ENCODE peak calls at places on chromosomes 2 and 18, in seven cellular contexts. One of them, this sample, is unnamed.
A peak's percentile ranks its signal among the peaks of the same experiment; 100 is the strongest.

GRCh38 chr2:2880938-2881337 is 496.7 kb downstream of the EIPR1 start:
- DNase-seq in PC-9: no peak
- DNase-seq in gastrocnemius medialis: no peak
- DNase-seq in A673: no peak
- DNase-seq in left lung: no peak
- DNase-seq in iPS DF 6.9: no peak
- DNase-seq in tibial artery: no peak
- DNase-seq in this sample: no peak

GRCh38 chr2:144114761-144115160 is 405.2 kb downstream of the ZEB2 start:
- DNase-seq in tibial artery: no peak
- DNase-seq in PC-9: no peak
- DNase-seq in iPS DF 6.9: no peak
- DNase-seq in gastrocnemius medialis: no peak
- DNase-seq in A673: no peak
- DNase-seq in left lung: no peak
- DNase-seq in this sample: no peak

GRCh38 chr2:147351789-147352188 is 493.0 kb upstream of the ACVR2A start:
- DNase-seq in gastrocnemius medialis: no peak
- DNase-seq in tibial artery: no peak
- DNase-seq in iPS DF 6.9: no peak
- DNase-seq in PC-9: no peak
- DNase-seq in left lung: no peak
- DNase-seq in A673: no peak
- DNase-seq in this sample: no peak

GRCh38 chr18:32057624-32058165 is 34.0 kb upstream of the RNF138 start:
- DNase-seq in tibial artery: no peak
- DNase-seq in iPS DF 6.9: peak; percentile 11
- DNase-seq in A673: no peak
- DNase-seq in gastrocnemius medialis: no peak
- DNase-seq in PC-9: no peak
- DNase-seq in left lung: no peak
- DNase-seq in this sample: no peak

GRCh38 chr2:67329951-67330350 is 67.2 kb upstream of the ETAA1 start:
- DNase-seq in iPS DF 6.9: no peak
- DNase-seq in gastrocnemius medialis: no peak
- DNase-seq in A673: no peak
- DNase-seq in tibial artery: no peak
- DNase-seq in PC-9: no peak
- DNase-seq in left lung: no peak
- DNase-seq in this sample: no peak

GRCh38 chr18:36469471-36469870 is 172.0 kb downstream of the FHOD3 start:
- DNase-seq in iPS DF 6.9: no peak
- DNase-seq in tibial artery: no peak
- DNase-seq in A673: no peak
- DNase-seq in left lung: no peak
- DNase-seq in gastrocnemius medialis: no peak
- DNase-seq in PC-9: no peak
- DNase-seq in this sample: no peak

GRCh38 chr18:48032876-48033769 is 102.7 kb upstream of the SMAD2 start:
- DNase-seq in iPS DF 6.9: no peak
- DNase-seq in gastrocnemius medialis: no peak
- DNase-seq in PC-9: peak; percentile 60
- DNase-seq in A673: no peak
- DNase-seq in left lung: peak; percentile 23
- DNase-seq in tibial artery: peak; percentile 18
- DNase-seq in this sample: no peak

GRCh38 chr2:113962692-113963480 is 73.0 kb downstream of the ACTR3 start:
- DNase-seq in PC-9: peak; percentile 74
- DNase-seq in left lung: no peak
- DNase-seq in tibial artery: no peak
- DNase-seq in iPS DF 6.9: no peak
- DNase-seq in A673: no peak
- DNase-seq in gastrocnemius medialis: no peak
- DNase-seq in this sample: no peak

GRCh38 chr2:17164550-17164949 is 353.7 kb downstream of the RAD51AP2 start:
- DNase-seq in gastrocnemius medialis: no peak
- DNase-seq in A673: no peak
- DNase-seq in left lung: no peak
- DNase-seq in iPS DF 6.9: no peak
- DNase-seq in PC-9: no peak
- DNase-seq in tibial artery: no peak
- DNase-seq in this sample: no peak

GRCh38 chr2:74385396-74385795 is 5.3 kb upstream of the DCTN1 start:
- DNase-seq in A673: no peak
- DNase-seq in tibial artery: no peak
- DNase-seq in left lung: no peak
- DNase-seq in PC-9: no peak
- DNase-seq in gastrocnemius medialis: no peak
- DNase-seq in iPS DF 6.9: no peak
- DNase-seq in this sample: no peak

GRCh38 chr2:25089605-25090424 is 47.9 kb downstream of the EFR3B start:
- DNase-seq in iPS DF 6.9: no peak
- DNase-seq in PC-9: no peak
- DNase-seq in left lung: no peak
- DNase-seq in tibial artery: no peak
- DNase-seq in A673: no peak
- DNase-seq in gastrocnemius medialis: no peak
- DNase-seq in this sample: no peak

GRCh38 chr2:216692636-216693413 is 2.5 kb downstream of the IGFBP5 start:
- DNase-seq in A673: peak; percentile 95
- DNase-seq in tibial artery: peak; percentile 88
- DNase-seq in left lung: peak; percentile 69
- DNase-seq in iPS DF 6.9: no peak
- DNase-seq in gastrocnemius medialis: peak; percentile 90
- DNase-seq in PC-9: no peak
- DNase-seq in this sample: peak; percentile 54

GRCh38 chr2:108124733-108125132 is 115.0 kb upstream of the SULT1C3 start:
- DNase-seq in A673: no peak
- DNase-seq in PC-9: no peak
- DNase-seq in left lung: no peak
- DNase-seq in iPS DF 6.9: no peak
- DNase-seq in tibial artery: no peak
- DNase-seq in gastrocnemius medialis: no peak
- DNase-seq in this sample: no peak

GRCh38 chr2:177885828-177886466 is 186.6 kb downstream of the PDE11A start:
- DNase-seq in A673: no peak
- DNase-seq in tibial artery: no peak
- DNase-seq in iPS DF 6.9: no peak
- DNase-seq in left lung: no peak
- DNase-seq in gastrocnemius medialis: no peak
- DNase-seq in PC-9: no peak
- DNase-seq in this sample: no peak

GRCh38 chr2:113141451-113141850 is 14.1 kb downstream of the IL1RN start:
- DNase-seq in tibial artery: no peak
- DNase-seq in left lung: no peak
- DNase-seq in A673: no peak
- DNase-seq in iPS DF 6.9: no peak
- DNase-seq in PC-9: no peak
- DNase-seq in gastrocnemius medialis: no peak
- DNase-seq in this sample: no peak

DNA sequence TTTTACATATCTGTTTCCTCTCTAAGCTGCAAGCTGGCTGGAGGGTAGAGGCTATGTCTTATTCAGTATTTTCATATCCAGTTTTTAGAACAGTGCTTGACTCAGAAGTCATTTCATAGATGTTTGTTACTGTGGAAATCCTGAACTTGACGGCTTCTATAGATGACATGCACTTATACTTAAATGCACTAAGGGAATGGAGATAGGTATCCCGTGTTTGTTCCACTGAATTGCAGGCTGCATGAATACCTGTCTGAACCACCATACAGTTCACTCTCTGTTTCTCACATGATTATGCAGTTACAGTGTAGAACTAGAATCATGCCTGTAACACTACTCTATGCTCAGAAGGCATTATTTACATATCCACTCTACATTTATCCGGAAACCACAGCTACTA is 417.1 kb downstream of the MTX2 start:
- DNase-seq in left lung: no peak
- DNase-seq in tibial artery: no peak
- DNase-seq in gastrocnemius medialis: no peak
- DNase-seq in iPS DF 6.9: no peak
- DNase-seq in PC-9: no peak
- DNase-seq in A673: no peak
- DNase-seq in this sample: no peak
- H3K4me1 ChIP-seq in left lung: no peaks in the 10 kb centered on the region
- H3K4me1 ChIP-seq in tibial artery: no peaks in the 10 kb centered on the region
- H3K4me1 ChIP-seq in gastrocnemius medialis: no peaks in the 10 kb centered on the region
- H3K4me1 ChIP-seq in iPS DF 6.9: no peaks in the 10 kb centered on the region
- H3K4me1 ChIP-seq in PC-9: no peaks in the 10 kb centered on the region
- H3K4me1 ChIP-seq in A673: peaks cover 93% of the 10 kb centered on the region
- H3K4me1 ChIP-seq in this sample: peaks cover 18% of the 10 kb centered on the region

GRCh38 chr2:187994464-187995331 is 297.0 kb upstream of the GULP1 start:
- DNase-seq in gastrocnemius medialis: no peak
- DNase-seq in tibial artery: no peak
- DNase-seq in PC-9: no peak
- DNase-seq in iPS DF 6.9: no peak
- DNase-seq in left lung: no peak
- DNase-seq in A673: peak; percentile 74
- DNase-seq in this sample: no peak
- H3K4me1 ChIP-seq in gastrocnemius medialis: no peaks in the 10 kb centered on the region
- H3K4me1 ChIP-seq in tibial artery: no peaks in the 10 kb centered on the region
- H3K4me1 ChIP-seq in PC-9: no peaks in the 10 kb centered on the region
- H3K4me1 ChIP-seq in iPS DF 6.9: peaks cover 7% of the 10 kb centered on the region
- H3K4me1 ChIP-seq in left lung: no peaks in the 10 kb centered on the region
- H3K4me1 ChIP-seq in A673: peaks cover 10% of the 10 kb centered on the region
- H3K4me1 ChIP-seq in this sample: peaks cover 16% of the 10 kb centered on the region

GRCh38 chr18:7632152-7633098 is 65.3 kb downstream of the PTPRM start:
- DNase-seq in left lung: no peak
- DNase-seq in A673: no peak
- DNase-seq in iPS DF 6.9: no peak
- DNase-seq in gastrocnemius medialis: no peak
- DNase-seq in tibial artery: no peak
- DNase-seq in PC-9: no peak
- DNase-seq in this sample: no peak

GRCh38 chr18:7635948-7636347 is 68.8 kb downstream of the PTPRM start:
- DNase-seq in iPS DF 6.9: no peak
- DNase-seq in left lung: no peak
- DNase-seq in tibial artery: no peak
- DNase-seq in gastrocnemius medialis: no peak
- DNase-seq in PC-9: no peak
- DNase-seq in A673: no peak
- DNase-seq in this sample: no peak

GRCh38 chr18:7630731-7631442 is 63.8 kb downstream of the PTPRM start:
- DNase-seq in A673: no peak
- DNase-seq in iPS DF 6.9: no peak
- DNase-seq in tibial artery: no peak
- DNase-seq in left lung: no peak
- DNase-seq in PC-9: no peak
- DNase-seq in gastrocnemius medialis: no peak
- DNase-seq in this sample: no peak

GRCh38 chr18:7629416-7629815 is 62.3 kb downstream of the PTPRM start:
- DNase-seq in left lung: no peak
- DNase-seq in iPS DF 6.9: no peak
- DNase-seq in tibial artery: no peak
- DNase-seq in PC-9: no peak
- DNase-seq in gastrocnemius medialis: no peak
- DNase-seq in A673: no peak
- DNase-seq in this sample: no peak

DNA sequence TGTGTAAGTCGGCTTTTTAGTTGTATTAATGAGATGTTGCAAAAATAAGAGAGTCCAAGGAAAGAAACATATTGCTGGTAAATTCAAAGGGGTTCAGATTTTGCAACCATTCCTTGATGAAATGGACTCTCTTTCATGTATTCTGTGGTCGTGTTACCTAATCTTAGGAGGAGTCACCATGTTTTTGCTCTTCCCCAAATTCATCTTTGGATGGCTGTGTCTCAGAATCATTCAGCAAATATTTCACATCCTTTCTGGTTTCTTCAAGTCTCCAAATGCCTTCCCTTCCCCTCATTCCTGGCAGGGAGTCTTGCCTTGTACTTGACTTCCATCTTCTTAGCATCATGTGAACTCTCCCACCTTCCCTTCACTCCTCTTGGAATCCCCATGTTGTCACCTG is 66.1 kb downstream of the PTPRM start:
- DNase-seq in iPS DF 6.9: no peak
- DNase-seq in left lung: no peak
- DNase-seq in A673: no peak
- DNase-seq in PC-9: no peak
- DNase-seq in tibial artery: no peak
- DNase-seq in gastrocnemius medialis: no peak
- DNase-seq in this sample: no peak
- H3K4me1 ChIP-seq in iPS DF 6.9: no peaks in the 10 kb centered on the region
- H3K4me1 ChIP-seq in left lung: no peaks in the 10 kb centered on the region
- H3K4me1 ChIP-seq in A673: no peaks in the 10 kb centered on the region
- H3K4me1 ChIP-seq in PC-9: peaks cover 14% of the 10 kb centered on the region
- H3K4me1 ChIP-seq in tibial artery: no peaks in the 10 kb centered on the region
- H3K4me1 ChIP-seq in gastrocnemius medialis: peaks cover 31% of the 10 kb centered on the region
- H3K4me1 ChIP-seq in this sample: no peaks in the 10 kb centered on the region

GRCh38 chr2:203404996-203405395 is 76.8 kb downstream of the ABI2 start:
- DNase-seq in A673: no peak
- DNase-seq in PC-9: no peak
- DNase-seq in gastrocnemius medialis: no peak
- DNase-seq in left lung: no peak
- DNase-seq in tibial artery: no peak
- DNase-seq in iPS DF 6.9: no peak
- DNase-seq in this sample: no peak
- H3K4me1 ChIP-seq in A673: no peaks in the 10 kb centered on the region
- H3K4me1 ChIP-seq in PC-9: peaks cover 39% of the 10 kb centered on the region
- H3K4me1 ChIP-seq in gastrocnemius medialis: no peaks in the 10 kb centered on the region
- H3K4me1 ChIP-seq in left lung: no peaks in the 10 kb centered on the region
- H3K4me1 ChIP-seq in tibial artery: no peaks in the 10 kb centered on the region
- H3K4me1 ChIP-seq in iPS DF 6.9: no peaks in the 10 kb centered on the region
- H3K4me1 ChIP-seq in this sample: peaks cover 5% of the 10 kb centered on the region

DNA sequence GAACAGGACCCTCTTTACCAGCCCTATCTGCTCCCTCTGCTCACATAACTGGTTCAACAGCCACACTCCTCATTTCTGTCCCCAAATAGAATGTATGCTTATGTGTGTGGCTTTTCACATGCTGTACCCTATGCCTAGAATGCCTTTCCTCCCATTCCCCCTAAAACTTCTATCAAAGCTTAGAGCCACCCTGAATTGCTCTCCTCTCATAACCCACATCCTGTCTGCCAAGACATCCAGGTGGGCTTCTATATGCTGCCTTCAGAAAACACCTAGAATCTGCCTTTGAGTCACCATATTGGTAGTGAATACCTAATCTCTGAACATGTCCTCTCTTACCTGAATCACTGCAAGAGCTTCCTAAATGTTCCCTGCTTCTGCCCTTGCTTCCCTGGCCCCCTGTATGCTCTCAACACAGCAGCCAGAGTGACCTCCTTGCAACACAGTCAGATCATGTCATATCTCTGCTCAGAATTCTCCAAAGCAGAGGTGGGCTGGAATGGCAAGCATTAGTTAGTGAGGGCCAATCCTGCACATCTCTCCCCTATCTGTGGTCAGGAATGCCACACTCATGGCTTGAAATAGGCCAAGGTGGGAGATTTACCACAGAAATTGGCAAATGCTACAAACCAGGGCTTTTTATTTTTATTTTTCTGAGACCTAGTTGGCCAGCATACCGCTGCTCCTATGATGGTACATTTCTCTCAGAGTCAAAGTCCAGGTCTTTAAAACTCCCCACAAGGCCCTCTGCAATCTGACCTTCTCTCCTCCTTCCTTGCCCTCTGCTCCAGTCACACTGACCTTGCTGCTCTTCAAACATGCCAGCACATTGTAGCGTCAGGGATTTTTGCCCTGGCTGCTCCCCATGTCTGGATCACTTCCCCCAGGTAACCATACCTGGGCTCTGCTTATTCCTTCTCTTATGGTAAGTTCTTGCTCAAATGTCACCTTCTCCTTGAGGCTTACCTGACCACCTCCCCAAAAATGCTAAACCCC is 111.8 kb upstream of the STON1 start:
- DNase-seq in iPS DF 6.9: no peak
- DNase-seq in left lung: no peak
- DNase-seq in gastrocnemius medialis: no peak
- DNase-seq in A673: no peak
- DNase-seq in PC-9: no peak
- DNase-seq in tibial artery: no peak
- DNase-seq in this sample: no peak
- H3K4me1 ChIP-seq in iPS DF 6.9: peaks cover 3% of the 10 kb centered on the region
- H3K4me1 ChIP-seq in left lung: peaks cover 40% of the 10 kb centered on the region
- H3K4me1 ChIP-seq in gastrocnemius medialis: peaks cover 8% of the 10 kb centered on the region
- H3K4me1 ChIP-seq in A673: no peaks in the 10 kb centered on the region
- H3K4me1 ChIP-seq in PC-9: peaks cover 12% of the 10 kb centered on the region
- H3K4me1 ChIP-seq in tibial artery: no peaks in the 10 kb centered on the region
- H3K4me1 ChIP-seq in this sample: peaks cover 27% of the 10 kb centered on the region